ENCODE peak calls at places on chromosomes 6 and 20, in four cellular contexts. One of them, this sample, is unnamed.

GRCh38 chr6:106966229-106966628 is 8.3 kb downstream of the CD24 start:
- DNase-seq in upper lobe of left lung: no peak
- DNase-seq in HepG2: no peak
- DNase-seq in fibroblast of lung: no peak
- DNase-seq in this sample: no peak

GRCh38 chr20:63133481-63134091 is 82.3 kb downstream of the YTHDF1 start:
- DNase-seq in upper lobe of left lung: peak; percentile 10
- DNase-seq in HepG2: no peak
- DNase-seq in fibroblast of lung: no peak
- DNase-seq in this sample: peak; percentile 42

GRCh38 chr20:35088231-35088794 is 4.3 kb downstream of the TRPC4AP start:
- DNase-seq in upper lobe of left lung: no peak
- DNase-seq in HepG2: no peak
- DNase-seq in fibroblast of lung: no peak
- DNase-seq in this sample: no peak

GRCh38 chr6:139490482-139490881 is 116.0 kb upstream of the CITED2 start:
- DNase-seq in upper lobe of left lung: peak; percentile 41
- DNase-seq in HepG2: peak; percentile 74
- DNase-seq in fibroblast of lung: peak; percentile 51
- DNase-seq in this sample: no peak

GRCh38 chr6:112899541-112899940 is 552.4 kb downstream of the RFPL4B start:
- DNase-seq in upper lobe of left lung: no peak
- DNase-seq in HepG2: no peak
- DNase-seq in fibroblast of lung: no peak
- DNase-seq in this sample: no peak

GRCh38 chr20:58306421-58307261 is 2.9 kb upstream of the RAB22A start:
- DNase-seq in upper lobe of left lung: peak; percentile 79
- DNase-seq in HepG2: peak; percentile 37
- DNase-seq in fibroblast of lung: no peak
- DNase-seq in this sample: no peak

GRCh38 chr6:135066806-135067205 is 12.2 kb upstream of the HBS1L start:
- DNase-seq in upper lobe of left lung: no peak
- DNase-seq in HepG2: no peak
- DNase-seq in fibroblast of lung: no peak
- DNase-seq in this sample: no peak

GRCh38 chr6:7707787-7708186 is 18.1 kb upstream of the BMP6 start:
- DNase-seq in upper lobe of left lung: no peak
- DNase-seq in HepG2: no peak
- DNase-seq in fibroblast of lung: no peak
- DNase-seq in this sample: no peak

GRCh38 chr6:51619042-51619799 is 468.2 kb downstream of the PKHD1 start:
- DNase-seq in upper lobe of left lung: no peak
- DNase-seq in HepG2: no peak
- DNase-seq in fibroblast of lung: no peak
- DNase-seq in this sample: no peak

GRCh38 chr6:133501675-133502275 is 260.6 kb downstream of the EYA4 start:
- DNase-seq in upper lobe of left lung: no peak
- DNase-seq in HepG2: no peak
- DNase-seq in fibroblast of lung: peak; percentile 11
- DNase-seq in this sample: no peak

GRCh38 chr6:88538130-88538706 is 372.1 kb upstream of the CNR1 start:
- DNase-seq in upper lobe of left lung: no peak
- DNase-seq in HepG2: no peak
- DNase-seq in fibroblast of lung: no peak
- DNase-seq in this sample: no peak

GRCh38 chr6:154440022-154440421 is 70.5 kb downstream of the CNKSR3 start:
- DNase-seq in upper lobe of left lung: no peak
- DNase-seq in HepG2: peak; percentile 90
- DNase-seq in fibroblast of lung: no peak
- DNase-seq in this sample: no peak

GRCh38 chr6:5827061-5828037 is 179.4 kb downstream of the NRN1 start:
- DNase-seq in upper lobe of left lung: no peak
- DNase-seq in HepG2: no peak
- DNase-seq in fibroblast of lung: no peak
- DNase-seq in this sample: no peak

GRCh38 chr6:32643904-32644303 is 6.7 kb downstream of the HLA-DQA1 start:
- DNase-seq in upper lobe of left lung: no peak
- DNase-seq in HepG2: no peak
- DNase-seq in fibroblast of lung: no peak
- DNase-seq in this sample: no peak

GRCh38 chr6:45626087-45626891 is 248.6 kb upstream of the SUPT3H start:
- DNase-seq in upper lobe of left lung: no peak
- DNase-seq in HepG2: no peak
- DNase-seq in fibroblast of lung: peak; percentile 78
- DNase-seq in this sample: no peak

GRCh38 chr20:49608752-49609670 is 41.1 kb upstream of the PTGIS start:
- DNase-seq in upper lobe of left lung: peak; percentile 83
- DNase-seq in HepG2: peak; percentile 75
- DNase-seq in fibroblast of lung: peak; percentile 39
- DNase-seq in this sample: no peak

GRCh38 chr6:7974932-7975763 is 64.6 kb upstream of the TXNDC5 start:
- DNase-seq in upper lobe of left lung: peak; percentile 63
- DNase-seq in HepG2: peak; percentile 100
- DNase-seq in fibroblast of lung: peak; percentile 89
- DNase-seq in this sample: peak; percentile 80

GRCh38 chr20:44209691-44210421 is 715 bp downstream of the OSER1 start:
- DNase-seq in upper lobe of left lung: peak; percentile 27
- DNase-seq in HepG2: no peak
- DNase-seq in fibroblast of lung: no peak
- DNase-seq in this sample: no peak

GRCh38 chr6:71079707-71080106 is 122.8 kb upstream of the B3GAT2 start:
- DNase-seq in upper lobe of left lung: no peak
- DNase-seq in HepG2: no peak
- DNase-seq in fibroblast of lung: peak; percentile 68
- DNase-seq in this sample: no peak

GRCh38 chr20:50540620-50541605 is 30.7 kb downstream of the PTPN1 start:
- DNase-seq in upper lobe of left lung: peak; percentile 42
- DNase-seq in HepG2: peak; percentile 18
- DNase-seq in fibroblast of lung: peak; percentile 79
- DNase-seq in this sample: no peak

DNA sequence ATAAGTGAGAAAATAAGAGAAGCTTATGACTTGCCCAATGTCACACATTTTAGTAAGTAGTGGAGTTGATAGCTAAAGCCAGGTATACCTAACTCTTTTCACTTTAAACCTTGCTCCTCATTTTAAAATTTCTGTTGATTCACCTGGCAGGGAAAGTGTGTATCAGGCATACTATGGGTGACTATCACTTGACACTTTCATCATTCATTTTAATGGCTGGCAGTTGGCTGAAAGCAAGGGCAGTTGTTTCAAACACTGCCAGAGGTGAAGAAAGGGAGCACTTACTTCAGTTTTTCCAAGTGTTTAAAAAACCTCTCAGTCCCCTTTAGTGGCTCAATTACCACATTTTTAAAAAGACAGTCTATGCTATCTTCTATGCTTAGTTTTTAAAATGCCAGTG is 78.2 kb upstream of the EMILIN3 start:
- DNase-seq in upper lobe of left lung: no peak
- DNase-seq in HepG2: no peak
- DNase-seq in fibroblast of lung: no peak
- DNase-seq in this sample: no peak
- H3K36me3 ChIP-seq in upper lobe of left lung: peaks cover 2% of the 10 kb centered on the region
- H3K36me3 ChIP-seq in HepG2: peaks cover 79% of the 10 kb centered on the region
- H3K36me3 ChIP-seq in fibroblast of lung: peaks cover 2% of the 10 kb centered on the region
- H3K36me3 ChIP-seq in this sample: peaks cover 10% of the 10 kb centered on the region

GRCh38 chr6:150767585-150768164 is 97.8 kb upstream of the MTHFD1L start:
- DNase-seq in upper lobe of left lung: no peak
- DNase-seq in HepG2: no peak
- DNase-seq in fibroblast of lung: no peak
- DNase-seq in this sample: no peak
- H3K27ac ChIP-seq in upper lobe of left lung: no peak overlapping the region
- H3K27ac ChIP-seq in HepG2: no peak overlapping the region
- H3K27ac ChIP-seq in fibroblast of lung: no peak overlapping the region
- H3K27ac ChIP-seq in this sample: peak overlapping the region; percentile 49

GRCh38 chr20:3862333-3862732 is 15.7 kb downstream of the MAVS start:
- DNase-seq in upper lobe of left lung: no peak
- DNase-seq in HepG2: no peak
- DNase-seq in fibroblast of lung: no peak
- DNase-seq in this sample: no peak
- H3K36me3 ChIP-seq in upper lobe of left lung: peaks cover 62% of the 10 kb centered on the region
- H3K36me3 ChIP-seq in HepG2: peaks cover 73% of the 10 kb centered on the region
- H3K36me3 ChIP-seq in fibroblast of lung: peaks cover 42% of the 10 kb centered on the region
- H3K36me3 ChIP-seq in this sample: peaks cover 7% of the 10 kb centered on the region

DNA sequence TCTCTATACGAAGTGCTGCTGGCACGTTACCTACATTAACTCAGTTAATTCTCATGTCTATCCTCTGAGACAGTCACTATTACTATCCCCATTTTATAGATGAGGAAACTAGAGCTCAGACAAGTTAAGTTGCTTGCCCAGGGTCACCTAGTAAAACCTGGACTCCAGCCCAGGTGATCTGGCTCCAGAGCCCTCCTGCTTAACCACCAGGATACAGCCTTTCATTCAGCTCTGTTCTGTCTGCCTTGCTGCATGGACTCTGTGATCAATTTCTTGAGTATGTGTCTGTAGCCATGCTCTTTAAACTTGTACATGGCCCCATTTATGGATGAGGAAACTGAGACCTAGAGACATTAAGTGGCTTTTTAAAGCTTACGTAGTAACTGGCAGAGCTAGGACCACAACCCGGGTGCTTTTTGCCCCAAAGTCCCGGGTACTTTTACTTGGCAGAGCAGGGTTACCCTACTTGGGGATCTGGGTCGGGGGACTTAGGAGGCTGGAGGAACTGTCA is 4.7 kb downstream of the CDKN1A start:
- DNase-seq in upper lobe of left lung: no peak
- DNase-seq in HepG2: no peak
- DNase-seq in fibroblast of lung: no peak
- DNase-seq in this sample: no peak
- H3K27ac ChIP-seq in upper lobe of left lung: no peak overlapping the region
- H3K27ac ChIP-seq in HepG2: no peak overlapping the region
- H3K27ac ChIP-seq in fibroblast of lung: no peak overlapping the region
- H3K27ac ChIP-seq in this sample: peak overlapping the region; percentile 82

DNA sequence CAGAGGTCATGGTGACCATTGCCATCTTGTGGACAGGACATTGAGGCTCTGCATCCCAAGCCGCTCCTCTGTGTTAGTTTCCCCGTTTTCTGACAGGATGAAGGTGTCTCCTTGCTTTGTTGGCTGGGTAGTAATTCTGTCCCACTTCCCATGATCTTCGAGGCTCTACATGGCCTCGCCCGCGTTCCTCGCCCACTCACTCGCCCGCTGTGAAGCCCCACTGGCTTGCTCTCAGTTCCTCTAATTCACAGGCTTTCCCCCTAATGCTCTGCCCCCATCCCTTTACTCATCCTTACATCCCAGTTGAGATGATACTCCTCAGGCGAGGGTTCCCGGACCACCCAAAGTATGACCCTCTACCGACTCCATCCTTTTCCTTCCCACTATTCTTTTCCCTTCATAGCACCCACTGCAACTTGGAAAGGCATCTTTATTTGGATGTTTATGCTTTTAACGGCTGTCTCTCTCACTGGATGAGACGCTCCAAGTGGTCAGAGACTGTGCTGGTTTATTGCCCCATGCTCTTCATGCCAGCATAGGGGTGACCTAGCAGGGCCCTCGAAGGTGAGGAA is 511 bp upstream of the SLC35B2 start:
- DNase-seq in upper lobe of left lung: no peak
- DNase-seq in HepG2: no peak
- DNase-seq in fibroblast of lung: no peak
- DNase-seq in this sample: no peak
- H3K36me3 ChIP-seq in upper lobe of left lung: peaks cover 17% of the 10 kb centered on the region
- H3K36me3 ChIP-seq in HepG2: peaks cover 55% of the 10 kb centered on the region
- H3K36me3 ChIP-seq in fibroblast of lung: peaks cover 14% of the 10 kb centered on the region
- H3K36me3 ChIP-seq in this sample: no peaks in the 10 kb centered on the region

GRCh38 chr6:152981989-152982767 is 663 bp downstream of the FBXO5 start:
- DNase-seq in upper lobe of left lung: no peak
- DNase-seq in HepG2: no peak
- DNase-seq in fibroblast of lung: no peak
- DNase-seq in this sample: no peak

GRCh38 chr6:152981219-152981618 is 1.6 kb downstream of the FBXO5 start:
- DNase-seq in upper lobe of left lung: no peak
- DNase-seq in HepG2: no peak
- DNase-seq in fibroblast of lung: no peak
- DNase-seq in this sample: no peak

GRCh38 chr6:152979116-152979515 is 3.7 kb downstream of the FBXO5 start:
- DNase-seq in upper lobe of left lung: no peak
- DNase-seq in HepG2: no peak
- DNase-seq in fibroblast of lung: no peak
- DNase-seq in this sample: no peak

GRCh38 chr6:152982768-152983636 is at the start of gene FBXO5:
- DNase-seq in upper lobe of left lung: peak; percentile 98
- DNase-seq in HepG2: peak; percentile 96
- DNase-seq in fibroblast of lung: peak; percentile 98
- DNase-seq in this sample: peak; percentile 98

GRCh38 chr6:152980656-152981055 is 2.2 kb downstream of the FBXO5 start:
- DNase-seq in upper lobe of left lung: no peak
- DNase-seq in HepG2: no peak
- DNase-seq in fibroblast of lung: no peak
- DNase-seq in this sample: no peak
- H3K27ac ChIP-seq in upper lobe of left lung: no peak overlapping the region
- H3K27ac ChIP-seq in HepG2: peak overlapping the region; percentile 10
- H3K27ac ChIP-seq in fibroblast of lung: no peak overlapping the region
- H3K27ac ChIP-seq in this sample: no peak overlapping the region

This sample was measured in breast epithelium.